ENCODE peak calls at places on chromosome 19, in ten cellular contexts. One of them, this sample, is unnamed.

GRCh38 chr19:19040417-19040816 is 7.0 kb downstream of the ARMC6 start:
- DNase-seq in testis: peak
- DNase-seq in left cardiac atrium: peak
- DNase-seq in ovary: peak
- DNase-seq in IMR-90: peak
- DNase-seq in GM23338: no peak
- DNase-seq in SK-MEL-5: no peak
- DNase-seq in iPS-NIHi11: no peak
- DNase-seq in T-helper 1 cell: no peak
- DNase-seq in hypothalamus: no peak
- DNase-seq in this sample: no peak

GRCh38 chr19:16359964-16360363 is 35.3 kb downstream of the KLF2 start:
- DNase-seq in IMR-90: no peak
- DNase-seq in SK-MEL-5: no peak
- DNase-seq in iPS-NIHi11: no peak
- DNase-seq in GM23338: no peak
- DNase-seq in ovary: no peak
- DNase-seq in T-helper 1 cell: no peak
- DNase-seq in hypothalamus: no peak
- DNase-seq in testis: no peak
- DNase-seq in left cardiac atrium: no peak
- DNase-seq in this sample: no peak

GRCh38 chr19:18989316-18989715 is 44.0 kb downstream of the SUGP2 start:
- DNase-seq in ovary: no peak
- DNase-seq in SK-MEL-5: no peak
- DNase-seq in hypothalamus: no peak
- DNase-seq in GM23338: no peak
- DNase-seq in IMR-90: no peak
- DNase-seq in testis: no peak
- DNase-seq in left cardiac atrium: no peak
- DNase-seq in iPS-NIHi11: no peak
- DNase-seq in T-helper 1 cell: no peak
- DNase-seq in this sample: no peak

GRCh38 chr19:12137541-12137940 is 2.6 kb downstream of the ZNF20 start:
- DNase-seq in iPS-NIHi11: no peak
- DNase-seq in SK-MEL-5: no peak
- DNase-seq in testis: no peak
- DNase-seq in hypothalamus: no peak
- DNase-seq in GM23338: peak
- DNase-seq in left cardiac atrium: no peak
- DNase-seq in IMR-90: no peak
- DNase-seq in T-helper 1 cell: no peak
- DNase-seq in ovary: no peak
- DNase-seq in this sample: no peak

GRCh38 chr19:41993612-41994483 is at the start of gene ATP1A3:
- DNase-seq in IMR-90: peak
- DNase-seq in T-helper 1 cell: peak
- DNase-seq in ovary: no peak
- DNase-seq in left cardiac atrium: peak
- DNase-seq in hypothalamus: peak
- DNase-seq in SK-MEL-5: peak
- DNase-seq in iPS-NIHi11: peak
- DNase-seq in GM23338: peak
- DNase-seq in testis: peak
- DNase-seq in this sample: peak

GRCh38 chr19:31548941-31549340 is 199.7 kb upstream of the TSHZ3 start:
- DNase-seq in hypothalamus: no peak
- DNase-seq in T-helper 1 cell: no peak
- DNase-seq in ovary: no peak
- DNase-seq in GM23338: peak
- DNase-seq in iPS-NIHi11: peak
- DNase-seq in IMR-90: peak
- DNase-seq in left cardiac atrium: no peak
- DNase-seq in testis: peak
- DNase-seq in SK-MEL-5: peak
- DNase-seq in this sample: no peak

GRCh38 chr19:55579766-55580621 is 654 bp downstream of the ZNF579 start:
- DNase-seq in GM23338: peak
- DNase-seq in ovary: peak
- DNase-seq in T-helper 1 cell: no peak
- DNase-seq in IMR-90: peak
- DNase-seq in hypothalamus: no peak
- DNase-seq in testis: no peak
- DNase-seq in SK-MEL-5: no peak
- DNase-seq in iPS-NIHi11: peak
- DNase-seq in left cardiac atrium: no peak
- DNase-seq in this sample: no peak

GRCh38 chr19:15091918-15092753 is 10.1 kb downstream of the OR1I1 start:
- DNase-seq in IMR-90: peak
- DNase-seq in GM23338: peak
- DNase-seq in left cardiac atrium: no peak
- DNase-seq in hypothalamus: no peak
- DNase-seq in ovary: no peak
- DNase-seq in T-helper 1 cell: peak
- DNase-seq in testis: peak
- DNase-seq in iPS-NIHi11: peak
- DNase-seq in SK-MEL-5: peak
- DNase-seq in this sample: peak

GRCh38 chr19:2189880-2190279 is 26.1 kb downstream of the DOT1L start:
- DNase-seq in T-helper 1 cell: no peak
- DNase-seq in left cardiac atrium: no peak
- DNase-seq in IMR-90: no peak
- DNase-seq in hypothalamus: no peak
- DNase-seq in SK-MEL-5: no peak
- DNase-seq in testis: no peak
- DNase-seq in ovary: no peak
- DNase-seq in iPS-NIHi11: no peak
- DNase-seq in GM23338: no peak
- DNase-seq in this sample: no peak

GRCh38 chr19:55585658-55586339 is 5.2 kb upstream of the ZNF579 start:
- DNase-seq in hypothalamus: peak
- DNase-seq in left cardiac atrium: peak
- DNase-seq in SK-MEL-5: peak
- DNase-seq in GM23338: peak
- DNase-seq in ovary: peak
- DNase-seq in T-helper 1 cell: no peak
- DNase-seq in iPS-NIHi11: peak
- DNase-seq in IMR-90: peak
- DNase-seq in testis: peak
- DNase-seq in this sample: no peak

GRCh38 chr19:39402417-39403297 is 4.0 kb upstream of the ZFP36 start:
- DNase-seq in ovary: peak
- DNase-seq in T-helper 1 cell: peak
- DNase-seq in hypothalamus: peak
- DNase-seq in IMR-90: peak
- DNase-seq in GM23338: peak
- DNase-seq in SK-MEL-5: peak
- DNase-seq in testis: peak
- DNase-seq in iPS-NIHi11: peak
- DNase-seq in left cardiac atrium: peak
- DNase-seq in this sample: peak

GRCh38 chr19:34588846-34589245 is 88.1 kb downstream of the SCGB2B2 start:
- DNase-seq in T-helper 1 cell: no peak
- DNase-seq in ovary: no peak
- DNase-seq in left cardiac atrium: no peak
- DNase-seq in iPS-NIHi11: no peak
- DNase-seq in hypothalamus: no peak
- DNase-seq in IMR-90: no peak
- DNase-seq in testis: no peak
- DNase-seq in GM23338: no peak
- DNase-seq in SK-MEL-5: no peak
- DNase-seq in this sample: no peak

GRCh38 chr19:38736036-38736412 is 8.2 kb downstream of the CAPN12 start:
- DNase-seq in SK-MEL-5: no peak
- DNase-seq in ovary: peak
- DNase-seq in GM23338: peak
- DNase-seq in IMR-90: no peak
- DNase-seq in hypothalamus: no peak
- DNase-seq in left cardiac atrium: peak
- DNase-seq in iPS-NIHi11: peak
- DNase-seq in testis: peak
- DNase-seq in T-helper 1 cell: peak
- DNase-seq in this sample: peak